ENCODE peak calls at places on chromosomes 11 and 22, in four cellular contexts. B is HepG2, D is K562, O is H1. K is an unnamed sample.

GRCh38 chr11:44726278-44727113 is at the start of gene TSPAN18:
- DNase-seq in B (no peak), D (peak; percentile 70), O (peak; percentile 83), K (no peak)

GRCh38 chr11:118398797-118399564 is 2.4 kb upstream of the ATP5MG start:
- DNase-seq in B (no peak), D (no peak), O (no peak), K (no peak)

GRCh38 chr11:101441747-101442146 is 142.1 kb downstream of the TRPC6 start:
- DNase-seq in B (no peak), D (no peak), O (no peak), K (no peak)

GRCh38 chr11:86740628-86741488 is 59.5 kb upstream of the PRSS23 start:
- DNase-seq in B (peak; percentile 78), D (peak; percentile 23), O (no peak), K (peak; percentile 95)

GRCh38 chr11:59199546-59200420 is 12.9 kb downstream of the MPEG1 start:
- DNase-seq in B (no peak), D (no peak), O (no peak), K (no peak)

GRCh38 chr11:49208006-49208721 is at the start of gene FOLH1:
- DNase-seq in B (no peak), D (peak; percentile 2), O (peak; percentile 51), K (peak; percentile 2)

GRCh38 chr22:27461470-27461869 is 340.1 kb downstream of the MN1 start:
- DNase-seq in B (no peak), D (no peak), O (no peak), K (peak; percentile 40)

GRCh38 chr11:62851807-62852522 is 12.6 kb upstream of the WDR74 start:
- DNase-seq in B (peak; percentile 50), D (no peak), O (no peak), K (no peak)

GRCh38 chr11:7060828-7061227 is 28.0 kb upstream of the RBMXL2 start:
- DNase-seq in B (no peak), D (no peak), O (no peak), K (no peak)

GRCh38 chr22:24355574-24355973 is 71.8 kb upstream of the ADORA2A start:
- DNase-seq in B (no peak), D (no peak), O (no peak), K (no peak)

GRCh38 chr22:48663297-48663696 is 1164.4 kb downstream of the BRD1 start:
- DNase-seq in B (peak; percentile 44), D (peak; percentile 55), O (no peak), K (peak; percentile 54)

GRCh38 chr11:78190374-78190773 is 1.7 kb downstream of the USP35 start:
- DNase-seq in B (no peak), D (no peak), O (no peak), K (no peak)

GRCh38 chr11:44611687-44612437 is 46.4 kb downstream of the CD82 start:
- DNase-seq in B (no peak), D (no peak), O (no peak), K (no peak)

GRCh38 chr11:42239102-42239501 is 779.6 kb upstream of the LRRC4C start:
- DNase-seq in B (no peak), D (no peak), O (no peak), K (no peak)

GRCh38 chr22:31627223-31627731 is 34.7 kb downstream of the PISD start:
- DNase-seq in B (peak; percentile 66), D (no peak), O (no peak), K (no peak)

GRCh38 chr22:30574095-30574981 is at the start of gene GAL3ST1:
- DNase-seq in B (peak; percentile 77), D (no peak), O (no peak), K (peak; percentile 58)

GRCh38 chr11:120183701-120184141 is 27.1 kb upstream of the OAF start:
- DNase-seq in B (no peak), D (no peak), O (peak; percentile 23), K (no peak)

GRCh38 chr11:105734422-105734821 is 124.5 kb downstream of the GRIA4 start:
- DNase-seq in B (no peak), D (no peak), O (no peak), K (no peak)

GRCh38 chr11:47856186-47856585 is 8.0 kb upstream of the NUP160 start:
- DNase-seq in B (no peak), D (no peak), O (no peak), K (no peak)

GRCh38 chr22:47376901-47377520 is 614.6 kb downstream of the TBC1D22A start:
- DNase-seq in B (no peak), D (no peak), O (no peak), K (no peak)

GRCh38 chr11:85536438-85536837 is 90.7 kb downstream of the DLG2 start:
- DNase-seq in B (no peak), D (no peak), O (no peak), K (no peak)

GRCh38 chr22:35229865-35230264 is 27.4 kb upstream of the HMGXB4 start:
- DNase-seq in B (no peak), D (no peak), O (peak; percentile 19), K (no peak)

GRCh38 chr22:43110444-43110926 is at the start of gene BIK:
- DNase-seq in B (peak; percentile 51), D (peak; percentile 71), O (no peak), K (no peak)

GRCh38 chr22:29083576-29084566 is 11.0 kb downstream of the KREMEN1 start:
- DNase-seq in B (no peak), D (no peak), O (no peak), K (no peak)

GRCh38 chr22:40345801-40346177 is 511 bp upstream of the ADSL start:
- DNase-seq in B (peak; percentile 10), D (peak; percentile 22), O (peak; percentile 55), K (no peak)

GRCh38 chr11:116885951-116886629 is 48.7 kb upstream of the APOA1 start:
- DNase-seq in B (no peak), D (no peak), O (no peak), K (no peak)

GRCh38 chr11:34028407-34028804 is 23.1 kb upstream of the CAPRIN1 start:
- DNase-seq in B (no peak), D (no peak), O (no peak), K (no peak)

GRCh38 chr22:46769191-46769675 is 6.8 kb downstream of the TBC1D22A start:
- DNase-seq in B (no peak), D (no peak), O (no peak), K (no peak)

DNA sequence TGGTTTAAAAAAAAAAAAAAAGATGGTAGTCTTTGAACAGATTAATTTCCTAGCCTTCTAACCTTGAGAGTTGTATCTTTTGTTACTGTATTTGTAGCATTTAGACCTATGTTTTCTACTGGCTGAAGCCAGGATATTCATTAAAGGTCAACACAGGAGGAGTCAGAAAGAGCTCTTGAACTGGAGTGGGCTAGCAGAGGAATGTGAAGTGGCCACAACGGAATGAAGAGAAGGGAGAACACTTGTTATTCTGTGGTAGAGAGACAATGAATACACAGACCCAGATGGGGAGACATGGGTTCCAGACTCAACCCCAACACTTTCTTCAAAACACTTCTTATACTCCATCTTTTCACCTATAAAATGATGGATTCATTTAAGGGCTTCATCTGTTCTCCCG is 88.1 kb downstream of the RELT start:
- DNase-seq in B (no peak), D (no peak), O (no peak), K (no peak)
- TF ChIP-seq RNF2 in B (no peak), D (no peak), O (no peak), K (no peak)

DNA sequence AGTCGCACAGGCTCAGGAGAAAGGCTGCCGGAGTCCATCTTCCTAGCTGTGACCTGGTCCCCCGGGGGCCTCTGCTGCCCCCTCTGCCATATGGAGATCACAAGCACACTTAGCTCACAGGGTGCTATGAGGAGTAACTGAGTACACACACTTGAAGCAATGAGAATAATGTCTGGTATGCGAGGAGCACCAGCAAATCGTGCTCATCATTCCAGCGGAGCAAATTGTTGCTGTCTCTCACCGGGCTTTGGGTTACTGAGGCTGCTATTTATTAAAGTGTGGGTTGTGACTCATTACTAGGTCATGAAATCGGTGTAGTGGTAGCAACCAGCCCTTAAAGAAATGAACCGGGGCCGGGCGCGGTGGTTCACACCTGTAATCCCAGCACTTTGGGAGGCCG is 48.1 kb upstream of the EIF3D start:
- DNase-seq in B (peak; percentile 3), D (no peak), O (no peak), K (peak; percentile 49)
- TF ChIP-seq RNF2 in B (no peak), D (no peak), O (no peak), K (no peak)

GRCh38 chr11:57638005-57638760 is 11.5 kb downstream of the YPEL4 start:
- DNase-seq in B (peak; percentile 55), D (no peak), O (peak; percentile 86), K (peak; percentile 99)
- TF ChIP-seq RNF2 in B (no peak), D (no peak), O (no peak), K (no peak)

GRCh38 chr11:111660822-111661221 is 58.6 kb downstream of the SIK2 start:
- DNase-seq in B (no peak), D (no peak), O (no peak), K (no peak)

GRCh38 chr11:111668980-111669379 is 66.7 kb downstream of the SIK2 start:
- DNase-seq in B (no peak), D (no peak), O (no peak), K (no peak)

GRCh38 chr11:111671383-111671782 is 69.1 kb downstream of the SIK2 start:
- DNase-seq in B (no peak), D (no peak), O (no peak), K (no peak)

GRCh38 chr11:111663820-111664219 is 61.6 kb downstream of the SIK2 start:
- DNase-seq in B (no peak), D (no peak), O (no peak), K (no peak)

DNA sequence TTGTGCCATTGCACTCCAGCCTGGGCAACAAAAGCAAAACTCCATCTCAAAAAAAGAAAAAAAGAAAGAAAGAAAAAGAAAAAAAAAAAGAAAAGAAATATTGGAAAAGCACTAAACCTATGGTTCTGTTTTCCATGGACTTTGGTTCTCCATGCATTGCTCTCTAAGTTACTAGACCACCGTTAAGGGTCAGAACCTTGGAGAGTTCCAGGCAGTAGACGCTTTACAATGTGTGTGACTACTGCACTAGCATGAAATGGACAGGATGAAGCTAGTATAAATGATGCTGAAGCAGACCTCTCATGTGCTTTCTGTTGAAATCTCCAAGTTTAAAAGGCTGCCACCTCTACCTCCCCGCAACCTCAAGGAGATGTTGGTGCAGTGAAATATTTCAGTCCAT is 63.5 kb downstream of the SIK2 start:
- DNase-seq in B (peak; percentile 44), D (peak; percentile 15), O (no peak), K (no peak)
- TF ChIP-seq RNF2 in B (no peak), D (no peak), O (no peak), K (no peak)

DNA sequence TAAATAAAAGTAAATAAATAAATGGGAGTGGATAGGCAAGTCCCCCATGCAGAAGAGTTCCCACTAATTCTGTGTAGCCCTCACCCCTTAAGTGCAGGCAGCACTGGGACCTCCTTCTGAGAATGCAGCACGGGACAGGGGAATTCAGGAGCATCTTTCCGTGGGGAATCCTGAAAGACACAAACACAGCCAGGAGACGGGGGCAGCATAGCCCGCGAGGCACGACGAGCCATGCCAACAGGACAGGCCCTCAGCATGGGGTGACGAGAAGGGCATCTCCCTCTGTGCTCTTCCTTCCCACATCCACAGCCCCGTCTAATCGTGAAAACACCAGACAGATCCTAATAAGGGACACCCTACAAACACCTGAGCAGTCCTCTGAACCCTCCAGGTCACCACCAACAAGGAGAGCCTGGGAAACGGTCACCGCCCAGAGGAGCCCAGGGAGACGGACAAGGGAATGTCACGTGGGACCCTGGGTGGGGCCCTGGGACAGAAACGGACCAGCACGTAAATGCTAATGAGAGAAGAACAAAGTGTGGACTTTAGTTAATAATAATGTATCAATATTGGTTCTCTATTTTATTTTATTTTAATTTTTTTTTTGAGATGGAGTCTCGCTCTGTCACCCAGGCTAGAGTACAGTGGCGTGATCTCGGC is 6.8 kb downstream of the KRTAP5-5 start:
- DNase-seq in B (no peak), D (no peak), O (no peak), K (no peak)
- TF ChIP-seq RNF2 in B (no peak), D (no peak), O (no peak), K (no peak)